ENCODE peak calls at places on chromosomes 2 and 18, in ten cellular contexts. D, J, F, O, N, S, W, B, H and Q are unnamed samples.

GRCh38 chr2:100957971-100958653 is 44.0 kb upstream of the RPL31 start:
- DNase-seq in S (no peak), W (no peak), J (no peak), F (peak; percentile 99), N (no peak), D (no peak), B (peak; percentile 94), H (no peak), O (peak; percentile 77), Q (no peak)

GRCh38 chr2:237278593-237278992 is 135.4 kb downstream of the COL6A3 start:
- DNase-seq in N (no peak), O (peak; percentile 83), S (no peak), W (no peak), F (peak; percentile 96), H (no peak), B (peak; percentile 83), D (no peak), J (no peak), Q (no peak)

GRCh38 chr18:79484661-79485621 is 89.2 kb downstream of the NFATC1 start:
- DNase-seq in B (peak; percentile 97), J (peak; percentile 77), H (no peak), F (peak; percentile 97), N (no peak), O (peak; percentile 96), D (no peak), W (no peak), S (no peak), Q (no peak)

GRCh38 chr2:73110622-73111299 is 2.0 kb downstream of the RAB11FIP5 start:
- DNase-seq in N (no peak), O (peak; percentile 48), F (no peak), J (no peak), S (no peak), B (peak; percentile 62), W (no peak), D (no peak), H (no peak), Q (no peak)

GRCh38 chr2:227206406-227206805 is 42.0 kb downstream of the COL4A3 start:
- DNase-seq in S (no peak), F (no peak), D (no peak), W (no peak), N (no peak), B (no peak), O (no peak), H (no peak), J (no peak), Q (no peak)

GRCh38 chr18:634551-635045 is 22.9 kb upstream of the TYMS start:
- DNase-seq in B (no peak), J (peak; percentile 6), N (no peak), W (no peak), S (no peak), F (no peak), O (no peak), H (no peak), D (no peak), Q (no peak)

GRCh38 chr18:63074987-63075404 is 244.6 kb downstream of the BCL2 start:
- DNase-seq in H (peak; percentile 33), F (no peak), N (peak; percentile 47), B (peak; percentile 86), J (peak; percentile 86), W (peak; percentile 74), O (peak; percentile 42), D (peak; percentile 61), S (peak; percentile 88), Q (peak; percentile 83)

GRCh38 chr18:50590625-50591024 is 30.7 kb downstream of the MAPK4 start:
- DNase-seq in F (no peak), W (no peak), O (no peak), D (no peak), N (peak; percentile 33), S (no peak), B (no peak), H (no peak), J (no peak), Q (no peak)

GRCh38 chr2:117801826-117802225 is 12.7 kb upstream of the DDX18 start:
- DNase-seq in J (no peak), N (no peak), W (no peak), B (peak; percentile 73), S (no peak), F (peak; percentile 31), O (peak; percentile 21), D (no peak), H (no peak), Q (no peak)

GRCh38 chr2:235045336-235045972 is 93.6 kb downstream of the SH3BP4 start:
- DNase-seq in B (no peak), J (no peak), N (no peak), S (peak; percentile 36), O (no peak), D (no peak), W (no peak), F (no peak), H (no peak), Q (peak; percentile 47)

GRCh38 chr2:220417503-220417902 is 790.1 kb downstream of the SLC4A3 start:
- DNase-seq in O (no peak), J (peak; percentile 33), W (no peak), F (no peak), D (no peak), H (no peak), N (no peak), S (no peak), B (no peak), Q (no peak)

GRCh38 chr18:13455960-13456471 is 237.5 kb downstream of the LDLRAD4 start:
- DNase-seq in W (no peak), J (no peak), B (no peak), O (no peak), F (no peak), D (peak; percentile 28), H (no peak), N (no peak), S (no peak), Q (peak; percentile 35)

GRCh38 chr2:237324446-237325236 is 89.3 kb downstream of the COL6A3 start:
- DNase-seq in O (no peak), S (no peak), B (no peak), W (peak; percentile 11), N (no peak), J (no peak), D (no peak), H (no peak), F (no peak), Q (no peak)

GRCh38 chr2:176126929-176127768 is 2.4 kb upstream of the HOXD8 start:
- DNase-seq in D (peak; percentile 59), S (peak; percentile 69), W (peak; percentile 21), F (no peak), B (peak; percentile 56), N (peak; percentile 58), O (peak; percentile 75), J (peak; percentile 82), H (no peak), Q (peak; percentile 61)

GRCh38 chr18:37529296-37529695 is 36.3 kb downstream of the CELF4 start:
- DNase-seq in J (no peak), S (no peak), D (no peak), B (no peak), H (no peak), N (no peak), F (no peak), O (no peak), W (no peak), Q (no peak)

GRCh38 chr2:175567435-175568061 is 386.0 kb upstream of the ATP5MC3 start:
- DNase-seq in F (no peak), J (no peak), B (no peak), H (no peak), W (no peak), O (no peak), S (no peak), D (no peak), N (no peak), Q (no peak)

GRCh38 chr2:200131307-200131706 is 175.2 kb upstream of the SPATS2L start:
- DNase-seq in O (peak; percentile 30), N (no peak), B (no peak), H (no peak), W (no peak), S (no peak), F (no peak), J (no peak), D (no peak), Q (no peak)

GRCh38 chr2:233065954-233066470 is 5.9 kb downstream of the INPP5D start:
- DNase-seq in N (no peak), J (no peak), W (no peak), F (no peak), O (no peak), D (no peak), S (no peak), B (no peak), H (no peak), Q (no peak)

GRCh38 chr2:38190542-38191218 is 114.7 kb upstream of the CYP1B1 start:
- DNase-seq in J (no peak), O (peak; percentile 76), B (peak; percentile 88), S (peak; percentile 28), F (peak; percentile 97), H (no peak), N (no peak), D (no peak), W (no peak), Q (peak; percentile 15)

GRCh38 chr18:58144106-58144505 is 100.1 kb downstream of the NEDD4L start:
- DNase-seq in W (no peak), N (no peak), F (no peak), O (no peak), S (no peak), D (no peak), B (no peak), J (no peak), H (no peak), Q (no peak)

GRCh38 chr2:42756956-42757513 is 6.9 kb downstream of the OXER1 start:
- DNase-seq in H (no peak), J (no peak), W (no peak), F (no peak), O (no peak), B (no peak), S (peak; percentile 65), N (no peak), D (no peak), Q (no peak)

GRCh38 chr18:43484710-43485109 is 207.4 kb upstream of the SYT4 start:
- DNase-seq in F (no peak), B (no peak), O (no peak), J (no peak), D (no peak), H (no peak), W (no peak), S (no peak), N (no peak), Q (no peak)

GRCh38 chr2:125259441-125259840 is 1234.4 kb downstream of the CNTNAP5 start:
- DNase-seq in O (no peak), W (no peak), H (no peak), J (peak; percentile 74), S (no peak), D (no peak), N (no peak), B (no peak), F (no peak), Q (no peak)

GRCh38 chr2:223210489-223210888 is 158.5 kb downstream of the KCNE4 start:
- DNase-seq in B (no peak), N (no peak), H (no peak), S (no peak), J (no peak), F (no peak), W (no peak), O (no peak), D (no peak), Q (no peak)

GRCh38 chr2:200614249-200614648 is 28.4 kb downstream of the AOX1 start:
- DNase-seq in W (no peak), O (peak; percentile 56), F (no peak), H (no peak), B (no peak), D (no peak), J (no peak), S (no peak), N (no peak), Q (no peak)

GRCh38 chr2:74206180-74206688 is 7.8 kb downstream of the MTHFD2 start:
- DNase-seq in D (no peak), H (no peak), S (peak; percentile 85), B (peak; percentile 37), N (no peak), W (no peak), O (peak; percentile 86), J (no peak), F (no peak), Q (peak; percentile 86)

GRCh38 chr2:42147641-42148274 is 21.4 kb upstream of the EML4 start:
- DNase-seq in S (no peak), J (no peak), F (peak; percentile 80), B (peak; percentile 54), N (no peak), O (peak; percentile 55), W (no peak), H (no peak), D (no peak), Q (no peak)

GRCh38 chr2:101577173-101577572 is 102.3 kb upstream of the RFX8 start:
- DNase-seq in N (no peak), D (no peak), W (no peak), S (no peak), J (no peak), B (no peak), F (no peak), O (peak; percentile 13), H (no peak), Q (no peak)